ENCODE peak calls at places on chromosomes 4 and X, in four cellular contexts. Q, U, S and F are unnamed samples.

GRCh38 chr4:108611360-108611759 is 9.0 kb upstream of the RPL34 start:
- DNase-seq in Q (no peak), U (no peak), S (no peak), F (no peak)

GRCh38 chr4:139454646-139455045 is 725 bp downstream of the RAB33B start:
- DNase-seq in Q (peak; percentile 19), U (no peak), S (no peak), F (no peak)

GRCh38 chr4:182385897-182386296 is 142.7 kb downstream of the TENM3 start:
- DNase-seq in Q (no peak), U (no peak), S (no peak), F (no peak)

GRCh38 chr4:72446353-72447055 is 122.5 kb downstream of the ADAMTS3 start:
- DNase-seq in Q (no peak), U (no peak), S (no peak), F (no peak)

GRCh38 chr4:52259978-52260377 is 208.9 kb downstream of the SPATA18 start:
- DNase-seq in Q (no peak), U (no peak), S (no peak), F (no peak)

GRCh38 chr4:76752911-76753494 is 144.9 kb downstream of the SOWAHB start:
- DNase-seq in Q (peak; percentile 92), U (no peak), S (no peak), F (no peak)

GRCh38 chrX:10239611-10240064 is 82.9 kb downstream of the CLCN4 start:
- DNase-seq in Q (peak; percentile 43), U (no peak), S (no peak), F (no peak)

GRCh38 chr4:89284828-89285227 is 22.8 kb downstream of the GPRIN3 start:
- DNase-seq in Q (no peak), U (peak; percentile 68), S (no peak), F (no peak)

GRCh38 chrX:100895365-100896075 is 21.4 kb upstream of the NOX1 start:
- DNase-seq in Q (peak; percentile 95), U (peak; percentile 27), S (no peak), F (no peak)

GRCh38 chr4:26782168-26782829 is 78.3 kb upstream of the STIM2 start:
- DNase-seq in Q (no peak), U (peak; percentile 92), S (no peak), F (no peak)

GRCh38 chr4:16686195-16686594 is 212.2 kb downstream of the LDB2 start:
- DNase-seq in Q (no peak), U (no peak), S (no peak), F (no peak)

GRCh38 chr4:40984051-40984450 is 230.3 kb downstream of the APBB2 start:
- DNase-seq in Q (no peak), U (no peak), S (no peak), F (no peak)

GRCh38 chrX:153397256-153397960 is 3.7 kb downstream of the PNMA6E start:
- DNase-seq in Q (no peak), U (no peak), S (no peak), F (no peak)